ENCODE peak calls at places on chromosomes 12 and 14, in ten cellular contexts. R, H, L, V, O, X, G, N, T and I are unnamed samples.

GRCh38 chr12:71950404-71950803 is 11.8 kb downstream of the TPH2 start:
- DNase-seq in T (no peak), X (no peak), N (no peak), H (no peak), O (no peak), R (no peak), L (no peak), V (no peak), G (no peak), I (no peak)

GRCh38 chr12:29547844-29548243 is 50.4 kb upstream of the OVCH1 start:
- DNase-seq in G (no peak), H (no peak), L (no peak), X (no peak), T (no peak), R (no peak), N (no peak), V (no peak), O (no peak), I (no peak)

GRCh38 chr14:79379266-79379665 is 832.0 kb downstream of the DIO2 start:
- DNase-seq in T (no peak), N (no peak), V (no peak), L (no peak), H (no peak), R (no peak), X (no peak), O (no peak), G (no peak), I (no peak)

GRCh38 chr14:23320584-23321571 is at the start of gene PABPN1:
- DNase-seq in T (peak), G (peak), O (peak), N (peak), X (peak), H (peak), V (peak), R (peak), L (peak), I (peak)

GRCh38 chr14:53929871-53930685 is 26.5 kb downstream of the BMP4 start:
- DNase-seq in N (no peak), T (no peak), L (no peak), G (no peak), H (peak), O (peak), R (peak), V (no peak), X (peak), I (no peak)

GRCh38 chr14:74408870-74409269 is 17.1 kb downstream of the SYNDIG1L start:
- DNase-seq in O (no peak), V (no peak), X (no peak), G (no peak), R (no peak), T (no peak), H (no peak), N (no peak), L (no peak), I (no peak)

GRCh38 chr12:5489760-5490432 is 58.0 kb downstream of the NTF3 start:
- DNase-seq in N (no peak), R (no peak), H (no peak), G (no peak), X (no peak), L (no peak), V (no peak), T (no peak), O (no peak), I (no peak)

GRCh38 chr12:46299846-46300245 is 31.0 kb upstream of the SLC38A1 start:
- DNase-seq in O (no peak), X (no peak), L (no peak), H (no peak), G (no peak), V (no peak), N (no peak), T (no peak), R (no peak), I (no peak)

GRCh38 chr12:52525661-52526499 is 5.7 kb upstream of the KRT5 start:
- DNase-seq in L (no peak), X (no peak), V (no peak), T (no peak), O (no peak), N (no peak), G (no peak), R (no peak), H (no peak), I (no peak)

GRCh38 chr12:113056631-113057488 is at the start of gene DTX1:
- DNase-seq in H (peak), V (no peak), R (no peak), T (peak), N (no peak), X (no peak), O (no peak), G (no peak), L (no peak), I (no peak)

GRCh38 chr12:32566663-32567634 is 112.2 kb upstream of the DNM1L start:
- DNase-seq in V (no peak), G (peak), O (no peak), R (peak), L (no peak), H (no peak), T (peak), N (no peak), X (peak), I (no peak)

GRCh38 chr14:62179367-62180018 is 417.3 kb downstream of the SNAPC1 start:
- DNase-seq in X (peak), V (peak), T (peak), L (peak), R (peak), H (peak), G (peak), O (peak), N (peak), I (peak)

GRCh38 chr12:49417558-49417957 is 50.3 kb downstream of the SPATS2 start:
- DNase-seq in T (no peak), R (no peak), X (no peak), H (no peak), N (no peak), G (no peak), O (no peak), V (no peak), L (no peak), I (no peak)

GRCh38 chr12:59699408-59700144 is 103.7 kb downstream of the SLC16A7 start:
- DNase-seq in L (no peak), O (no peak), X (no peak), G (peak), R (no peak), H (no peak), N (peak), T (no peak), V (no peak), I (peak)

GRCh38 chr14:71130491-71131179 is 223.4 kb downstream of the PCNX1 start:
- DNase-seq in L (no peak), H (no peak), V (no peak), O (no peak), T (no peak), G (peak), N (no peak), R (no peak), X (no peak), I (peak)

GRCh38 chr12:126998747-126999285 is 1268.2 kb upstream of the TMEM132C start:
- DNase-seq in V (no peak), L (no peak), T (no peak), G (no peak), H (no peak), X (no peak), R (no peak), O (no peak), N (no peak), I (no peak)

GRCh38 chr12:69966409-69966808 is 141.4 kb downstream of the MYRFL start:
- DNase-seq in G (peak), X (no peak), O (peak), N (no peak), H (no peak), R (peak), L (peak), T (no peak), V (no peak), I (no peak)

GRCh38 chr14:69685716-69686115 is 74.3 kb downstream of the SUSD6 start:
- DNase-seq in R (no peak), T (peak), L (peak), G (peak), H (peak), O (no peak), X (no peak), N (no peak), V (peak), I (no peak)

GRCh38 chr14:33120966-33121365 is 182.3 kb downstream of the NPAS3 start:
- DNase-seq in O (no peak), R (no peak), T (no peak), G (no peak), V (no peak), L (no peak), X (no peak), N (no peak), H (no peak), I (no peak)

GRCh38 chr14:100531152-100531551 is 56.1 kb downstream of the BEGAIN start:
- DNase-seq in X (peak), N (no peak), O (no peak), G (no peak), V (no peak), H (no peak), T (no peak), L (peak), R (no peak), I (no peak)

GRCh38 chr12:127822743-127823433 is 444.1 kb upstream of the TMEM132C start:
- DNase-seq in X (no peak), R (no peak), G (no peak), L (peak), N (no peak), T (peak), H (no peak), V (no peak), O (no peak), I (no peak)

GRCh38 chr12:47316609-47317049 is 236.9 kb upstream of the AMIGO2 start:
- DNase-seq in X (no peak), O (no peak), H (no peak), T (no peak), L (no peak), N (no peak), G (no peak), V (no peak), R (peak), I (no peak)

GRCh38 chr14:32342854-32343200 is 13.7 kb downstream of the AKAP6 start:
- DNase-seq in G (no peak), N (no peak), L (no peak), V (no peak), H (no peak), R (no peak), X (no peak), T (no peak), O (no peak), I (no peak)

GRCh38 chr12:13559318-13559978 is 362.9 kb downstream of the EMP1 start:
- DNase-seq in N (no peak), V (no peak), G (no peak), L (no peak), T (no peak), R (no peak), X (peak), H (peak), O (peak), I (no peak)

GRCh38 chr12:78863482-78864427 is 819 bp upstream of the SYT1 start:
- DNase-seq in R (peak), H (peak), O (no peak), X (peak), T (peak), V (peak), N (no peak), G (peak), L (peak), I (no peak)

GRCh38 chr12:90065301-90065801 is 356.7 kb upstream of the ATP2B1 start:
- DNase-seq in O (no peak), N (no peak), G (no peak), V (no peak), H (no peak), X (no peak), L (no peak), T (no peak), R (no peak), I (no peak)

GRCh38 chr12:560666-561065 is 100.9 kb downstream of the B4GALNT3 start:
- DNase-seq in N (no peak), O (no peak), L (no peak), V (no peak), G (no peak), X (no peak), R (no peak), H (no peak), T (no peak), I (no peak)

GRCh38 chr14:74077401-74077800 is 6.9 kb downstream of the ALDH6A1 start:
- DNase-seq in O (no peak), L (no peak), V (no peak), G (no peak), H (no peak), N (no peak), X (no peak), T (no peak), R (no peak), I (no peak)

GRCh38 chr12:47277972-47278448 is 198.3 kb upstream of the AMIGO2 start:
- DNase-seq in G (peak), V (no peak), L (no peak), X (no peak), T (no peak), H (no peak), O (peak), N (no peak), R (peak), I (peak)

GRCh38 chr12:57842342-57843294 is 3.9 kb downstream of the CTDSP2 start:
- DNase-seq in V (no peak), L (no peak), X (peak), O (no peak), N (no peak), H (no peak), G (peak), T (no peak), R (no peak), I (no peak)
- H3K4me3 ChIP-seq in V (no peak), L (peak), X (no peak), O (no peak), N (no peak), H (no peak), G (peak), T (no peak), R (no peak), I (peak)

GRCh38 chr12:96112733-96113132 is 77.3 kb upstream of the LTA4H start:
- DNase-seq in R (no peak), G (no peak), N (no peak), L (no peak), X (no peak), T (no peak), H (no peak), V (no peak), O (no peak), I (no peak)

GRCh38 chr12:96106137-96106536 is 70.8 kb upstream of the LTA4H start:
- DNase-seq in O (no peak), N (no peak), H (no peak), R (no peak), T (no peak), L (no peak), X (no peak), G (no peak), V (no peak), I (no peak)

GRCh38 chr12:96104566-96104965 is 69.2 kb upstream of the LTA4H start:
- DNase-seq in O (no peak), G (no peak), L (no peak), R (no peak), V (no peak), X (no peak), N (no peak), H (no peak), T (no peak), I (no peak)

GRCh38 chr12:96107236-96107635 is 71.8 kb upstream of the LTA4H start:
- DNase-seq in T (no peak), G (no peak), L (no peak), H (no peak), N (no peak), O (no peak), R (no peak), X (no peak), V (no peak), I (no peak)

GRCh38 chr12:96108321-96108720 is 72.9 kb upstream of the LTA4H start:
- DNase-seq in O (no peak), G (no peak), H (peak), T (no peak), L (no peak), R (peak), X (peak), N (peak), V (peak), I (no peak)
- H3K27ac ChIP-seq in O (no peak), G (no peak), H (peak), T (no peak), L (peak), R (no peak), X (peak), N (no peak), V (peak), I (no peak)

GRCh38 chr14:85317491-85318021 is 212.4 kb upstream of the FLRT2 start:
- DNase-seq in O (no peak), V (no peak), H (no peak), N (no peak), L (no peak), G (peak), R (no peak), T (no peak), X (no peak), I (no peak)

GRCh38 chr14:85316701-85317100 is 213.2 kb upstream of the FLRT2 start:
- DNase-seq in R (no peak), V (no peak), G (peak), N (no peak), X (no peak), H (no peak), O (no peak), T (no peak), L (no peak), I (no peak)

GRCh38 chr14:85315891-85316290 is 214.1 kb upstream of the FLRT2 start:
- DNase-seq in G (no peak), H (no peak), L (no peak), T (no peak), N (peak), X (no peak), V (no peak), O (no peak), R (no peak), I (no peak)

GRCh38 chr14:85319998-85320397 is 209.9 kb upstream of the FLRT2 start:
- DNase-seq in O (no peak), T (no peak), V (no peak), G (peak), R (no peak), N (no peak), L (no peak), H (no peak), X (no peak), I (no peak)

GRCh38 chr14:85319101-85319500 is 210.8 kb upstream of the FLRT2 start:
- DNase-seq in N (no peak), X (no peak), T (no peak), V (no peak), G (no peak), R (no peak), H (no peak), O (no peak), L (no peak), I (no peak)
- TF ChIP-seq CTCF in N (no peak), X (no peak), T (no peak), V (no peak), G (no peak), R (no peak), H (no peak), O (no peak), L (no peak), I (no peak)

GRCh38 chr14:55139696-55140509 is 10.9 kb downstream of the LGALS3 start:
- DNase-seq in X (no peak), H (peak), T (no peak), L (no peak), O (no peak), N (no peak), G (no peak), R (no peak), V (no peak), I (no peak)

GRCh38 chr14:55136241-55136640 is 7.2 kb downstream of the LGALS3 start:
- DNase-seq in H (no peak), X (no peak), N (no peak), V (no peak), G (peak), T (no peak), O (no peak), L (no peak), R (no peak), I (no peak)

GRCh38 chr14:55139152-55139551 is 10.1 kb downstream of the LGALS3 start:
- DNase-seq in V (no peak), O (no peak), R (no peak), G (no peak), T (no peak), L (no peak), X (no peak), N (peak), H (no peak), I (no peak)

GRCh38 chr14:55138091-55138490 is 9.0 kb downstream of the LGALS3 start:
- DNase-seq in L (no peak), G (no peak), O (no peak), V (no peak), N (no peak), X (no peak), T (no peak), H (no peak), R (no peak), I (no peak)

GRCh38 chr14:55136868-55137785 is 8.1 kb downstream of the LGALS3 start:
- DNase-seq in V (peak), R (no peak), T (peak), X (peak), N (no peak), G (peak), H (peak), O (no peak), L (peak), I (peak)
- H3K4me3 ChIP-seq in V (no peak), R (no peak), T (no peak), X (no peak), N (no peak), G (no peak), H (no peak), O (no peak), L (peak), I (peak)

GRCh38 chr14:77046706-77047105 is 18.2 kb upstream of the IRF2BPL start:
- DNase-seq in R (no peak), L (no peak), T (no peak), N (no peak), G (no peak), X (no peak), H (no peak), O (no peak), V (no peak), I (no peak)
- H3K27ac ChIP-seq in R (peak), L (peak), T (peak), N (no peak), G (no peak), X (no peak), H (peak), O (peak), V (no peak), I (no peak)

GRCh38 chr14:47917344-47917954 is 242.0 kb upstream of the MDGA2 start:
- DNase-seq in R (peak), V (no peak), X (no peak), H (peak), L (no peak), O (peak), T (peak), N (peak), G (peak), I (no peak)
- TF ChIP-seq CTCF in R (peak), V (no peak), X (peak), H (peak), L (no peak), O (peak), T (peak), N (no peak), G (peak), I (peak)